ENCODE peak calls at places on chromosomes 7 and 10, in four cellular contexts. R is CD8-positive, alpha-beta T cell; V is mammary epithelial cell; M is psoas muscle. F is an unnamed sample.

GRCh38 chr10:1074063-1074747 is 18.0 kb downstream of the WDR37 start:
- DNase-seq in R (no peak), V (no peak), M (no peak), F (no peak)

GRCh38 chr10:31770307-31770902 is 158.2 kb downstream of the ARHGAP12 start:
- DNase-seq in R (peak; percentile 46), V (no peak), M (no peak), F (peak; percentile 68)

GRCh38 chr7:107463139-107464078 is 6.4 kb upstream of the GPR22 start:
- DNase-seq in R (peak; percentile 3), V (peak; percentile 60), M (peak; percentile 64), F (peak; percentile 61)

GRCh38 chr7:76185187-76185915 is 16.3 kb upstream of the SRRM3 start:
- DNase-seq in R (no peak), V (no peak), M (no peak), F (no peak)

GRCh38 chr7:66267249-66267648 is 62.1 kb downstream of the TPST1 start:
- DNase-seq in R (no peak), V (peak; percentile 74), M (no peak), F (no peak)

GRCh38 chr10:67549390-67549789 is 146.6 kb downstream of the CTNNA3 start:
- DNase-seq in R (no peak), V (no peak), M (no peak), F (no peak)

GRCh38 chr10:84634636-84635035 is 306.2 kb downstream of the CCSER2 start:
- DNase-seq in R (no peak), V (peak; percentile 53), M (no peak), F (no peak)

GRCh38 chr10:43202224-43202656 is 64.0 kb downstream of the CSGALNACT2 start:
- DNase-seq in R (peak; percentile 32), V (no peak), M (peak; percentile 59), F (no peak)

GRCh38 chr7:151423226-151423625 is 13.4 kb upstream of the WDR86 start:
- DNase-seq in R (no peak), V (no peak), M (no peak), F (no peak)

GRCh38 chr10:13869295-13869664 is 282.5 kb downstream of the PRPF18 start:
- DNase-seq in R (no peak), V (no peak), M (no peak), F (no peak)

GRCh38 chr10:86229811-86230409 is 136.7 kb downstream of the GRID1 start:
- DNase-seq in R (no peak), V (no peak), M (peak; percentile 20), F (no peak)

GRCh38 chr10:26805567-26806245 is 55.1 kb downstream of the ABI1 start:
- DNase-seq in R (no peak), V (peak; percentile 37), M (no peak), F (no peak)

GRCh38 chr10:92619368-92619767 is 26.4 kb downstream of the KIF11 start:
- DNase-seq in R (no peak), V (no peak), M (no peak), F (no peak)

GRCh38 chr10:52409195-52409594 is 95.1 kb downstream of the DKK1 start:
- DNase-seq in R (no peak), V (no peak), M (no peak), F (no peak)

GRCh38 chr10:32171213-32171612 is 115.0 kb upstream of the KIF5B start:
- DNase-seq in R (no peak), V (no peak), M (no peak), F (no peak)

DNA sequence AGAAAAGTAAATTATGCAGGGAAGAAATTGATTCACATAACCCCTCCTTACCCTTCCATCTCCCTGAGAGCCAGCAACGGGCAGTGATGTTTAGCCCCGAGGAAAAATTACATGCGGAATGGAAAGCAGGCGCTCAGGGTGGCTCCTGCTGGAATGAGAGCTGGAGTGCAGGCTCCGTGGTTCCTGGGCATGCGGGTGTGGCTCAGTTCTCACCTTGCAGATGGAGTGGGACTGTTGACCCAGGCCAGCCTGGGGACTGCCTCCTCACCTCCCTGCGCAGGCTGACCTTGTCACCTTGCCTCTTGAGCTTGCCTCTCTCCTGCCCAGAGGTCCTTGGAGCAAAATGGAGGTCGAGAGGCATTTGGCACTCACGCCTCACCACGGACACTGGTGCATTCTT is 83.3 kb upstream of the PPIF start:
- DNase-seq in R (no peak), V (no peak), M (no peak), F (no peak)
- H3K27ac ChIP-seq in R (no peak overlapping the region), V (no peak overlapping the region), M (no peak overlapping the region), F (no peak overlapping the region)

DNA sequence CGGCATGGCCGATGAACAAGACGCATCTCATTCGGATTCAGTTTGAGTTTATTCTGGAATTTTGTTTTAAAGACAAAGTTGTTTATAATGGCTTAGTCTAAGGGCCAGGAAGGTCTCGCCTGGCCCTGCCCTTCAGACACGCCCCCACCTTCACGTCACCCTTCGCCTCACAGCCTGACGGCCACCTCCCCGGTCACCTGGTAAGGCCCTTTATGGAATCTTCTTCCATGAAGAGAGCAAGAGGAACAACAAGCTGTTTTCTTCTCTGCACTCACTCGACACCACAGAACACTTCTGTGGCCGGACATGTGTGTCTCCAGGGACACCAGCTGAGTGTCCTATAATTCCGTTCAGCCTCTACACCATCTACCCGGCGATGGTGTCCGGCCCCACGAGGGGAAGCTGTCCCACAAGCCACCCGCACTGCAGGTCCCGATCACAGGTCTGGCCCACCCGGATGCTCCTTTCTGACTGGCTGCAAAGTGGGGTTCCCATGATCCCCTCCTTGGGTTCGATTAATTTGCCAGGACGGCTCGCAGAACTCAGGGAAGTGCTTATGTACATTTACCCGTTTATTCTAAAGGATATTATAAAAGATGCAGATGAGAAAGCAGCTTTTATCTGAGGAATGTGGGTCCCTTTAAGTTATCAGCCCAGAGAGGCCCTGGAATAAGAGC is 17.4 kb upstream of the KNDC1 start:
- DNase-seq in R (no peak), V (no peak), M (peak; percentile 18), F (peak; percentile 49)
- H3K27me3 ChIP-seq in R (no peaks in the 10 kb centered on the region), V (peaks cover 2% of the 10 kb centered on the region), M (peaks cover 21% of the 10 kb centered on the region), F (no peaks in the 10 kb centered on the region)

GRCh38 chr10:51227897-51228713 is 153.8 kb downstream of the PRKG1 start:
- DNase-seq in R (no peak), V (no peak), M (no peak), F (no peak)
- H3K27ac ChIP-seq in R (no peak overlapping the region), V (no peak overlapping the region), M (peak overlapping the region; percentile 17), F (no peak overlapping the region)

GRCh38 chr7:25383402-25383801 is 155.1 kb upstream of the NPVF start:
- DNase-seq in R (no peak), V (no peak), M (no peak), F (no peak)
- H3K27me3 ChIP-seq in R (no peaks in the 10 kb centered on the region), V (no peaks in the 10 kb centered on the region), M (peaks cover 3% of the 10 kb centered on the region), F (no peaks in the 10 kb centered on the region)

GRCh38 chr10:18472977-18473376 is 178.4 kb downstream of the NSUN6 start:
- DNase-seq in R (no peak), V (no peak), M (no peak), F (no peak)
- H3K27ac ChIP-seq in R (no peak overlapping the region), V (no peak overlapping the region), M (no peak overlapping the region), F (no peak overlapping the region)

GRCh38 chr7:31763548-31763947 is 76.5 kb downstream of the PPP1R17 start:
- DNase-seq in R (no peak), V (no peak), M (no peak), F (no peak)
- H3K27me3 ChIP-seq in R (no peaks in the 10 kb centered on the region), V (no peaks in the 10 kb centered on the region), M (no peaks in the 10 kb centered on the region), F (no peaks in the 10 kb centered on the region)

DNA sequence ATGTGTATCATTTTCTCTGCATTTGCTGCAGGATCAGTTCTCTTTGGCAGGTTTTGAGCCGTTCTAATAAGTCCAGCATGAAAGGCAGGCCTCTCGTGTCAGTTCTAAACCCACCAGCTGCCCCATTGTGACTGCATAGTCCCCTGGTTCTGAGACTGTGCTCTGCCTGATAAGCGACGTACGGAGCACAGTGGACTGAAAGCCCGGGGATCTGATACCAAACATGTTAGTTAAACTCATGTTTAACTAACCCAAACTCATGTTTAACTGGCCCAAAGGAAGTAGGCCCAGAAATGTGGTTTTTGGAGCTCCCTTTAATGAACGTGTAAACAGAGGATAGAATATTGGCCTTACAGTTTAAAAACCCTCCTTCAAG is 98.0 kb upstream of the PDCD4 start:
- DNase-seq in R (no peak), V (no peak), M (no peak), F (no peak)
- H3K27ac ChIP-seq in R (no peak overlapping the region), V (peak overlapping the region; percentile 50), M (peak overlapping the region; percentile 81), F (no peak overlapping the region)

F was measured in right lobe of liver.